ENCODE peak calls at places on chromosomes 1 and 21, in ten cellular contexts. P is thyroid gland, S is adrenal gland, K is esophagus muscularis mucosa, H is body of pancreas, L is IMR-90, U is spleen, Y is ovary, A is Peyer's patch, B is esophagus squamous epithelium. J is an unnamed sample.
A peak's percentile ranks its signal among the peaks of the same experiment; 100 is the strongest.

GRCh38 chr1:207698822-207699483 is 52.9 kb upstream of the CD46 start:
- DNase-seq in Y (peak; percentile 14), H (peak; percentile 75), U (no peak), B (no peak), K (no peak), A (peak; percentile 66), P (peak; percentile 57), L (peak; percentile 56), S (peak; percentile 64), J (peak; percentile 58)

GRCh38 chr1:188735567-188735966 is 1742.1 kb downstream of the BRINP3 start:
- DNase-seq in H (no peak), L (no peak), B (no peak), K (no peak), Y (no peak), P (no peak), A (no peak), U (no peak), S (no peak), J (no peak)

GRCh38 chr1:58620926-58621325 is 43.9 kb upstream of the TACSTD2 start:
- DNase-seq in A (no peak), L (no peak), Y (no peak), H (no peak), P (no peak), B (no peak), U (no peak), S (no peak), K (no peak), J (no peak)

GRCh38 chr1:207890136-207890738 is 20.7 kb downstream of the CD34 start:
- DNase-seq in U (peak; percentile 80), A (no peak), K (no peak), B (no peak), S (peak; percentile 78), L (peak; percentile 67), Y (peak; percentile 78), H (peak; percentile 73), P (peak; percentile 48), J (no peak)

GRCh38 chr1:10753279-10753678 is 43.2 kb downstream of the CASZ1 start:
- DNase-seq in Y (no peak), H (no peak), A (no peak), L (no peak), B (no peak), U (no peak), P (no peak), S (no peak), K (no peak), J (no peak)

GRCh38 chr1:168665975-168666374 is 63.0 kb downstream of the DPT start:
- DNase-seq in S (no peak), A (no peak), P (no peak), H (no peak), U (no peak), K (no peak), L (no peak), B (no peak), Y (no peak), J (no peak)

GRCh38 chr1:53738205-53739108 is 507 bp downstream of the GLIS1 start:
- DNase-seq in L (no peak), S (no peak), B (no peak), H (peak; percentile 6), K (no peak), P (peak; percentile 15), U (no peak), Y (peak; percentile 18), A (peak; percentile 55), J (peak; percentile 88)

GRCh38 chr1:184514447-184514846 is 127.6 kb downstream of the C1orf21 start:
- DNase-seq in A (no peak), Y (no peak), K (no peak), U (no peak), B (no peak), L (peak; percentile 11), H (no peak), S (no peak), P (no peak), J (no peak)

GRCh38 chr1:161994153-161994814 is 29.4 kb downstream of the OLFML2B start:
- DNase-seq in U (no peak), B (no peak), A (no peak), L (peak; percentile 49), Y (no peak), K (no peak), S (no peak), H (no peak), P (no peak), J (no peak)

GRCh38 chr1:202159534-202160371 is 649 bp downstream of the PTPN7 start:
- DNase-seq in H (no peak), S (no peak), Y (no peak), L (no peak), K (no peak), A (no peak), U (peak; percentile 90), P (no peak), B (no peak), J (no peak)

DNA sequence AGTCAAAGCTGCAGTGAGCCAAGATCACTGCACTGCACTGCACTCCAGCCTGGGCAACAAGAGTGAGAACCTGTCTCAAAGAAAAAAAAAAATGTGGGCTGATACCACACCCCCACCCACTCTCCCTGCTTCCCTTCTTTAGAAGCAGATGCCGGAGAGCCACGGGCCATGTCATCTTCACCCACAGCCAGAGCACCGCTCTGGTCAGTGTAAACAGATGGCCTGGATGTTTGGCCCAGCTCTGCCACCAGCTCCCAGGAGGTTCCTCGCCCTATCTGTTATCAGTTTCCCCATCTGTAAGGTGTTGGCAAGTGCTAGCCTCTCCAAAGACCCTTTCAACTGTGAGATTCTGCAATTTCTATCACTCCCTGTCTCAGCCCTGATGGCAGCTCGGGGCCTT is 11.9 kb upstream of the ADGRB2 start:
- DNase-seq in S (no peak), B (no peak), U (no peak), A (no peak), Y (no peak), L (no peak), P (no peak), K (no peak), H (no peak), J (no peak)
- H3K27me3 ChIP-seq in S (peaks cover 37% of the 10 kb centered on the region), B (peaks cover 22% of the 10 kb centered on the region), U (peaks cover 49% of the 10 kb centered on the region), A (peaks cover 22% of the 10 kb centered on the region), Y (no peaks in the 10 kb centered on the region), L (peaks cover 56% of the 10 kb centered on the region), P (peaks cover 22% of the 10 kb centered on the region), K (peaks cover 74% of the 10 kb centered on the region), H (peaks cover 19% of the 10 kb centered on the region), J (peaks cover 16% of the 10 kb centered on the region)

GRCh38 chr1:92960395-92961130 is 699 bp downstream of the DIPK1A start:
- DNase-seq in Y (peak; percentile 50), U (peak; percentile 82), B (no peak), P (peak; percentile 71), A (peak; percentile 60), H (peak; percentile 70), S (peak; percentile 60), L (peak; percentile 82), K (no peak), J (peak; percentile 70)
- TF ChIP-seq POLR2A in Y (no peak), U (no peak), B (no peak), P (peak; percentile 40), A (peak; percentile 30), H (no peak), S (peak; percentile 26), L (no peak), K (no peak), J (peak; percentile 50)

GRCh38 chr1:67298762-67299161 is 8.9 kb upstream of the IL12RB2 start:
- DNase-seq in K (no peak), A (no peak), S (no peak), B (no peak), L (no peak), H (no peak), Y (no peak), U (no peak), P (no peak), J (no peak)

GRCh38 chr1:67290236-67290635 is 17.4 kb upstream of the IL12RB2 start:
- DNase-seq in U (no peak), A (no peak), P (no peak), L (no peak), H (no peak), B (no peak), Y (no peak), S (no peak), K (no peak), J (no peak)

GRCh38 chr1:67299296-67299695 is 8.4 kb upstream of the IL12RB2 start:
- DNase-seq in B (no peak), A (no peak), H (no peak), K (no peak), U (no peak), P (no peak), L (no peak), Y (no peak), S (no peak), J (no peak)

GRCh38 chr1:67300561-67300960 is 7.1 kb upstream of the IL12RB2 start:
- DNase-seq in H (no peak), A (no peak), U (no peak), S (no peak), K (no peak), B (no peak), L (no peak), Y (no peak), P (no peak), J (no peak)

DNA sequence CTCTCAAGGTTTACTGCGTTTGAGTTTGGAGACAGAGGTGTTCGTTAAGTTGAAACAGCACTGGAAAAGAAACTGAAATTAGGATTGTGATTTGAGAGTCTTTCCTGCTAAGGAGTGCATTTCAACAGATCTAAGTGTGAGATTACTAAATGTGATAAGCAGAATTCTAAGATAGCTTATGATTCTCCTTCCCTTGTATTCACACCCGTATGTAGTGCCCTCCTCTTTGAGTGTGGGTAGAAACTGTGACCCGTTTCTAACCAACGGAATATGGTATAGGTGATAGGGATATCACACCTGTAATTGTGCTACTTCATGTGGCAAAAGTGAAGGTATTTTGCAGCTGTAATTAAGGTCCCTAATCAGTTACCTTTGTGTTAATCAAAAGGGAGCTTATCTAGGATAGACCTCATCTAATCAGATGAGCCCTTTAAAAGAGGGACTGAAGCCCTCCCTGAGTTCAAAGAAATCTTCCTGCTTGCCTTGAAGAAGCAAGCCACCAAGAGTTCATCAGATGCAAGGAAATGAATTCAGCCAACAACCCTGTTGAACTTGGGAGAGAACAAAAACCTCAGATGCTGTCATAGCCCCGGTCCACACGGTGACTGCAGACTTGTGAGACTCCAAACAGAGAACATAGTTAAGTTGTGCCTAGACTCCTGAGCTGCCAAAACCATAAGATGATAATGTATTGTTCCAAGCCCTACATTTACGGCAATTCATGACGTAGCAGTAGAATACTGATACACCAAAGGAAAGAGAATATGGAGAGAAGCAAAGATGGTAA is 12.6 kb upstream of the IL12RB2 start:
- DNase-seq in H (no peak), B (no peak), Y (no peak), K (no peak), S (no peak), L (no peak), A (no peak), U (no peak), P (no peak), J (no peak)
- H3K27me3 ChIP-seq in H (no peaks in the 10 kb centered on the region), B (no peaks in the 10 kb centered on the region), Y (no peaks in the 10 kb centered on the region), K (no peaks in the 10 kb centered on the region), S (no peaks in the 10 kb centered on the region), L (peaks cover 6% of the 10 kb centered on the region), A (no peaks in the 10 kb centered on the region), U (no peaks in the 10 kb centered on the region), P (no peaks in the 10 kb centered on the region), J (no peaks in the 10 kb centered on the region)

GRCh38 chr21:45291613-45292398 is 4.1 kb upstream of the POFUT2 start:
- DNase-seq in K (no peak), U (peak; percentile 85), B (no peak), A (peak; percentile 52), P (peak; percentile 41), Y (peak; percentile 46), H (no peak), L (no peak), S (peak; percentile 46), J (no peak)
- TF ChIP-seq POLR2A in K (no peak), U (no peak), B (no peak), A (no peak), P (no peak), Y (no peak), H (no peak), L (no peak), S (no peak), J (no peak)

GRCh38 chr1:229142496-229142895 is 128.4 kb upstream of the RAB4A start:
- DNase-seq in A (no peak), P (no peak), B (no peak), K (no peak), S (no peak), H (no peak), Y (no peak), U (no peak), L (no peak), J (no peak)
- H3K27me3 ChIP-seq in A (no peaks in the 10 kb centered on the region), P (no peaks in the 10 kb centered on the region), B (no peaks in the 10 kb centered on the region), K (peaks cover 6% of the 10 kb centered on the region), S (peaks cover 4% of the 10 kb centered on the region), H (no peaks in the 10 kb centered on the region), Y (no peaks in the 10 kb centered on the region), U (peaks cover 9% of the 10 kb centered on the region), L (peaks cover 33% of the 10 kb centered on the region), J (no peaks in the 10 kb centered on the region)

J was measured in upper lobe of left lung.